ENCODE peak calls at places on chromosomes 3 and 15, in five cellular contexts. One of them, this sample, is unnamed.

GRCh38 chr3:171258316-171258715 is 201.9 kb downstream of the TNIK start:
- DNase-seq in A549: no peak
- DNase-seq in PC-3: no peak
- DNase-seq in fibroblast of lung: no peak
- DNase-seq in body of pancreas: no peak
- DNase-seq in this sample: no peak

GRCh38 chr3:119664850-119665379 is 4.5 kb upstream of the POPDC2 start:
- DNase-seq in A549: peak
- DNase-seq in fibroblast of lung: no peak
- DNase-seq in body of pancreas: no peak
- DNase-seq in PC-3: peak
- DNase-seq in this sample: no peak

GRCh38 chr3:38565339-38566214 is 69.4 kb downstream of the EXOG start:
- DNase-seq in body of pancreas: no peak
- DNase-seq in PC-3: no peak
- DNase-seq in fibroblast of lung: no peak
- DNase-seq in A549: no peak
- DNase-seq in this sample: no peak

GRCh38 chr3:150761831-150762661 is 923 bp downstream of the SIAH2 start:
- DNase-seq in A549: peak
- DNase-seq in fibroblast of lung: peak
- DNase-seq in PC-3: peak
- DNase-seq in body of pancreas: peak
- DNase-seq in this sample: peak

GRCh38 chr3:154758109-154758868 is 321.8 kb upstream of the MME start:
- DNase-seq in body of pancreas: no peak
- DNase-seq in A549: peak
- DNase-seq in fibroblast of lung: peak
- DNase-seq in PC-3: peak
- DNase-seq in this sample: no peak

GRCh38 chr15:58762731-58763130 is 8.4 kb upstream of the MINDY2 start:
- DNase-seq in fibroblast of lung: no peak
- DNase-seq in A549: no peak
- DNase-seq in body of pancreas: no peak
- DNase-seq in PC-3: no peak
- DNase-seq in this sample: no peak

GRCh38 chr3:119589087-119589773 is 8.5 kb upstream of the PLA1A start:
- DNase-seq in PC-3: no peak
- DNase-seq in fibroblast of lung: no peak
- DNase-seq in A549: no peak
- DNase-seq in body of pancreas: peak
- DNase-seq in this sample: no peak

GRCh38 chr15:78804391-78804792 is 6.9 kb downstream of the ADAMTS7 start:
- DNase-seq in A549: no peak
- DNase-seq in PC-3: no peak
- DNase-seq in body of pancreas: no peak
- DNase-seq in fibroblast of lung: no peak
- DNase-seq in this sample: no peak

GRCh38 chr15:59349715-59350420 is 22.8 kb downstream of the MYO1E start:
- DNase-seq in fibroblast of lung: peak
- DNase-seq in PC-3: peak
- DNase-seq in A549: peak
- DNase-seq in body of pancreas: no peak
- DNase-seq in this sample: no peak

GRCh38 chr3:59246719-59247401 is 197.0 kb upstream of the CFAP20DC start:
- DNase-seq in fibroblast of lung: no peak
- DNase-seq in PC-3: peak
- DNase-seq in body of pancreas: no peak
- DNase-seq in A549: no peak
- DNase-seq in this sample: no peak

GRCh38 chr3:135966349-135966695 is 794 bp downstream of the PPP2R3A start:
- DNase-seq in fibroblast of lung: peak
- DNase-seq in A549: no peak
- DNase-seq in PC-3: no peak
- DNase-seq in body of pancreas: no peak
- DNase-seq in this sample: no peak

GRCh38 chr3:126361211-126361610 is 4.0 kb upstream of the KLF15 start:
- DNase-seq in fibroblast of lung: no peak
- DNase-seq in PC-3: no peak
- DNase-seq in body of pancreas: no peak
- DNase-seq in A549: no peak
- DNase-seq in this sample: no peak

GRCh38 chr15:45402955-45403892 is 24.9 kb upstream of the GATM start:
- DNase-seq in A549: peak
- DNase-seq in body of pancreas: peak
- DNase-seq in fibroblast of lung: peak
- DNase-seq in PC-3: peak
- DNase-seq in this sample: peak

DNA sequence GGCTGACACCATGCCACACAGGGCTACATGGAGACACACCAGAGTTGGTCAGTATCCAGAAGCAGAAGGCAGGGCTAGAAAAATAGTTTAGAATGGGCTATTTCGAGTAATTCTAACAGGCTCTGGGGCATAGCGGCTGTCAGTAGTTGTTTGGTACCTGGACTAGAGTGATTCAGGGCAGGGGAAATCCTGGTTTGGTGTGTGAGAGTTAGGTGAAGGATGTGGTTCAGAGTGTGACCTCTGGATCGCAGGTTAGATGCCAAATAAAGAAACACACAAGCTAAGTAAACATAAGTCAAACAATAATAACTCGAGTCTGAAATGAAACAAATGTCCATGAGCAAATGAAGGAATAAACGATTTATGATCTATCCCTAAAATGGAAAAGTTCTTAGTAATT is 31.5 kb downstream of the CNTN3 start:
- DNase-seq in fibroblast of lung: no peak
- DNase-seq in PC-3: no peak
- DNase-seq in body of pancreas: no peak
- DNase-seq in A549: no peak
- DNase-seq in this sample: no peak
- H3K27ac ChIP-seq in fibroblast of lung: no peak
- H3K27ac ChIP-seq in PC-3: no peak
- H3K27ac ChIP-seq in body of pancreas: no peak
- H3K27ac ChIP-seq in A549: no peak
- H3K27ac ChIP-seq in this sample: no peak

DNA sequence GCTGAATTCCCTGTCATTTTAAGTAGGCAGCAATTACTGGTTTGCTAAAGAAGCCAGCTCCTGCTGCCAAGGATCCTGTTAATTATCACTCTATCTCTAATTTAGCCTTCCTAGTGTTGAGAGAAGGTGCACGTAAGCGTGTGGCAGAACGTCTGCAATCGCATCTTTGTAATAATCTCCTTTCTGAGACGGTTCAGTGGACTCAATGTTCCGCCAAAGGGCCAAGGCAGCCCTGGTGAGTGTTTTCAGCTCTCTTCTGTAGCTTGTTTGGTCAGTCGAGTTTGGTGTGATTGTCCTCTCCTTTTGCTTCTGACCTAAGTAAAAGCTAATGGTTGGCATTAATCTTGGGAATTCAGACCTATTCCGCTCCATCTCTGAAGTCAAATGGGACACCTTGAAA is 24.2 kb downstream of the MITF start:
- DNase-seq in fibroblast of lung: no peak
- DNase-seq in A549: no peak
- DNase-seq in body of pancreas: no peak
- DNase-seq in PC-3: no peak
- DNase-seq in this sample: no peak
- H3K27ac ChIP-seq in fibroblast of lung: no peak
- H3K27ac ChIP-seq in A549: peak
- H3K27ac ChIP-seq in body of pancreas: no peak
- H3K27ac ChIP-seq in PC-3: peak
- H3K27ac ChIP-seq in this sample: peak

GRCh38 chr3:30766522-30766921 is 127.9 kb downstream of the GADL1 start:
- DNase-seq in fibroblast of lung: no peak
- DNase-seq in body of pancreas: no peak
- DNase-seq in PC-3: no peak
- DNase-seq in A549: no peak
- DNase-seq in this sample: no peak
- H3K27ac ChIP-seq in fibroblast of lung: no peak
- H3K27ac ChIP-seq in body of pancreas: no peak
- H3K27ac ChIP-seq in PC-3: no peak
- H3K27ac ChIP-seq in A549: no peak
- H3K27ac ChIP-seq in this sample: no peak

GRCh38 chr15:39336926-39337325 is 244.0 kb upstream of the THBS1 start:
- DNase-seq in body of pancreas: no peak
- DNase-seq in A549: no peak
- DNase-seq in fibroblast of lung: no peak
- DNase-seq in PC-3: no peak
- DNase-seq in this sample: no peak

GRCh38 chr15:39338251-39338650 is 242.6 kb upstream of the THBS1 start:
- DNase-seq in fibroblast of lung: no peak
- DNase-seq in A549: no peak
- DNase-seq in body of pancreas: no peak
- DNase-seq in PC-3: no peak
- DNase-seq in this sample: no peak

GRCh38 chr15:39331584-39331983 is 249.3 kb upstream of the THBS1 start:
- DNase-seq in body of pancreas: no peak
- DNase-seq in fibroblast of lung: no peak
- DNase-seq in A549: no peak
- DNase-seq in PC-3: no peak
- DNase-seq in this sample: no peak

GRCh38 chr15:39333393-39333792 is 247.5 kb upstream of the THBS1 start:
- DNase-seq in body of pancreas: no peak
- DNase-seq in PC-3: no peak
- DNase-seq in fibroblast of lung: no peak
- DNase-seq in A549: no peak
- DNase-seq in this sample: no peak

DNA sequence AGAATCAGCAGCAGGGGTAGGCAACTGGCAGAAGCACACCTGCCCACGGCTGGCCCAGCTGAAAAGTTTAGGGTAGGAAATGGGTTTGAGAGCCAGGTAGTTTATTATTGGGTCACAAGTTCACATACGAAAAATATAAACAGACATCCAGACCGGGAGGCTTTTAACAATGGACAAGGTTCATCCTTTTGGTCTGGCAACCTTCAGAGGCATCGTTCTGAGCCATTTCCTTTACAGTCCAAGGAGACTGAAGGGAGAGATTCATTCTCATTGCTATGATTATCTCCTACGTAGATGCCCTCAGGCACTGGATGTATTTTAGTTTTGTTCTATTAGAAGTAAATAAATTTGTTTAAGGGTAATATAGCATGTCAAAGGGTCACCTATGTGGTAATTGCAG is 248.0 kb upstream of the THBS1 start:
- DNase-seq in A549: no peak
- DNase-seq in fibroblast of lung: no peak
- DNase-seq in body of pancreas: no peak
- DNase-seq in PC-3: no peak
- DNase-seq in this sample: no peak
- H3K27ac ChIP-seq in A549: no peak
- H3K27ac ChIP-seq in fibroblast of lung: no peak
- H3K27ac ChIP-seq in body of pancreas: no peak
- H3K27ac ChIP-seq in PC-3: no peak
- H3K27ac ChIP-seq in this sample: no peak

GRCh38 chr3:176920806-176921205 is 276.5 kb downstream of the TBL1XR1 start:
- DNase-seq in fibroblast of lung: no peak
- DNase-seq in PC-3: peak
- DNase-seq in body of pancreas: peak
- DNase-seq in A549: no peak
- DNase-seq in this sample: no peak
- H3K27ac ChIP-seq in fibroblast of lung: no peak
- H3K27ac ChIP-seq in PC-3: peak
- H3K27ac ChIP-seq in body of pancreas: peak
- H3K27ac ChIP-seq in A549: no peak
- H3K27ac ChIP-seq in this sample: no peak

This sample was measured in stomach.